ENCODE peak calls at places on chromosomes 1 and 21, in eight cellular contexts. One of them, this sample, is unnamed. For H3K27me3, the result is how much of the 10 kb centered on the place peaks cover.

GRCh38 chr1:180278791-180279432 is 48.8 kb downstream of the LHX4 start:
- DNase-seq in A673: no peak
- DNase-seq in transverse colon: no peak
- DNase-seq in CD8-positive, alpha-beta memory T cell: no peak
- DNase-seq in body of pancreas: no peak
- DNase-seq in sigmoid colon: no peak
- DNase-seq in neural progenitor cell: no peak
- DNase-seq in left ventricle myocardium inferior: no peak
- DNase-seq in this sample: peak

GRCh38 chr1:157377216-157377821 is 175.0 kb downstream of the FCRL5 start:
- DNase-seq in A673: peak
- DNase-seq in transverse colon: peak
- DNase-seq in CD8-positive, alpha-beta memory T cell: no peak
- DNase-seq in body of pancreas: peak
- DNase-seq in sigmoid colon: no peak
- DNase-seq in neural progenitor cell: peak
- DNase-seq in left ventricle myocardium inferior: no peak
- DNase-seq in this sample: peak

GRCh38 chr1:28273216-28273860 is 14.0 kb downstream of the SESN2 start:
- DNase-seq in A673: no peak
- DNase-seq in transverse colon: no peak
- DNase-seq in CD8-positive, alpha-beta memory T cell: no peak
- DNase-seq in body of pancreas: no peak
- DNase-seq in sigmoid colon: peak
- DNase-seq in neural progenitor cell: no peak
- DNase-seq in left ventricle myocardium inferior: no peak
- DNase-seq in this sample: peak

GRCh38 chr1:32773018-32773763 is 44.0 kb downstream of the YARS1 start:
- DNase-seq in A673: peak
- DNase-seq in transverse colon: peak
- DNase-seq in CD8-positive, alpha-beta memory T cell: peak
- DNase-seq in body of pancreas: peak
- DNase-seq in sigmoid colon: peak
- DNase-seq in neural progenitor cell: peak
- DNase-seq in left ventricle myocardium inferior: peak
- DNase-seq in this sample: peak

GRCh38 chr1:64877151-64877550 is 89.2 kb downstream of the JAK1 start:
- DNase-seq in A673: no peak
- DNase-seq in transverse colon: no peak
- DNase-seq in CD8-positive, alpha-beta memory T cell: peak
- DNase-seq in body of pancreas: no peak
- DNase-seq in sigmoid colon: no peak
- DNase-seq in neural progenitor cell: no peak
- DNase-seq in left ventricle myocardium inferior: no peak
- DNase-seq in this sample: no peak

GRCh38 chr1:32715901-32716311 is 13.3 kb upstream of the SYNC start:
- DNase-seq in A673: no peak
- DNase-seq in transverse colon: no peak
- DNase-seq in CD8-positive, alpha-beta memory T cell: no peak
- DNase-seq in body of pancreas: no peak
- DNase-seq in sigmoid colon: no peak
- DNase-seq in neural progenitor cell: no peak
- DNase-seq in left ventricle myocardium inferior: no peak
- DNase-seq in this sample: no peak

GRCh38 chr1:194485432-194485831 is 1299.0 kb upstream of the B3GALT2 start:
- DNase-seq in A673: no peak
- DNase-seq in transverse colon: no peak
- DNase-seq in CD8-positive, alpha-beta memory T cell: no peak
- DNase-seq in body of pancreas: no peak
- DNase-seq in sigmoid colon: no peak
- DNase-seq in neural progenitor cell: no peak
- DNase-seq in left ventricle myocardium inferior: no peak
- DNase-seq in this sample: no peak

GRCh38 chr1:168121314-168122029 is 15.3 kb downstream of the GPR161 start:
- DNase-seq in A673: peak
- DNase-seq in transverse colon: peak
- DNase-seq in CD8-positive, alpha-beta memory T cell: no peak
- DNase-seq in body of pancreas: peak
- DNase-seq in sigmoid colon: peak
- DNase-seq in neural progenitor cell: no peak
- DNase-seq in left ventricle myocardium inferior: peak
- DNase-seq in this sample: peak

GRCh38 chr1:21716169-21716568 is 47.0 kb upstream of the RAP1GAP start:
- DNase-seq in A673: no peak
- DNase-seq in transverse colon: no peak
- DNase-seq in CD8-positive, alpha-beta memory T cell: no peak
- DNase-seq in body of pancreas: no peak
- DNase-seq in sigmoid colon: no peak
- DNase-seq in neural progenitor cell: no peak
- DNase-seq in left ventricle myocardium inferior: no peak
- DNase-seq in this sample: no peak

GRCh38 chr1:1527092-1527816 is 13.2 kb downstream of the TMEM240 start:
- DNase-seq in A673: no peak
- DNase-seq in transverse colon: no peak
- DNase-seq in CD8-positive, alpha-beta memory T cell: no peak
- DNase-seq in body of pancreas: no peak
- DNase-seq in sigmoid colon: no peak
- DNase-seq in neural progenitor cell: no peak
- DNase-seq in left ventricle myocardium inferior: no peak
- DNase-seq in this sample: no peak

GRCh38 chr1:10724052-10724494 is 72.4 kb downstream of the CASZ1 start:
- DNase-seq in A673: no peak
- DNase-seq in transverse colon: peak
- DNase-seq in CD8-positive, alpha-beta memory T cell: no peak
- DNase-seq in body of pancreas: peak
- DNase-seq in sigmoid colon: peak
- DNase-seq in neural progenitor cell: no peak
- DNase-seq in left ventricle myocardium inferior: peak
- DNase-seq in this sample: peak

GRCh38 chr1:113784104-113784779 is 25.0 kb upstream of the PHTF1 start:
- DNase-seq in A673: no peak
- DNase-seq in transverse colon: no peak
- DNase-seq in CD8-positive, alpha-beta memory T cell: no peak
- DNase-seq in body of pancreas: no peak
- DNase-seq in sigmoid colon: no peak
- DNase-seq in neural progenitor cell: no peak
- DNase-seq in left ventricle myocardium inferior: no peak
- DNase-seq in this sample: no peak

GRCh38 chr1:63984891-63985290 is 211.1 kb downstream of the ROR1 start:
- DNase-seq in A673: no peak
- DNase-seq in transverse colon: no peak
- DNase-seq in CD8-positive, alpha-beta memory T cell: no peak
- DNase-seq in body of pancreas: no peak
- DNase-seq in sigmoid colon: no peak
- DNase-seq in neural progenitor cell: no peak
- DNase-seq in left ventricle myocardium inferior: no peak
- DNase-seq in this sample: no peak

GRCh38 chr1:234848972-234849641 is 239.1 kb upstream of the IRF2BP2 start:
- DNase-seq in A673: no peak
- DNase-seq in transverse colon: no peak
- DNase-seq in CD8-positive, alpha-beta memory T cell: no peak
- DNase-seq in body of pancreas: peak
- DNase-seq in sigmoid colon: no peak
- DNase-seq in neural progenitor cell: no peak
- DNase-seq in left ventricle myocardium inferior: no peak
- DNase-seq in this sample: peak

GRCh38 chr1:36109041-36109679 is 15.9 kb downstream of the COL8A2 start:
- DNase-seq in A673: no peak
- DNase-seq in transverse colon: no peak
- DNase-seq in CD8-positive, alpha-beta memory T cell: peak
- DNase-seq in body of pancreas: no peak
- DNase-seq in sigmoid colon: no peak
- DNase-seq in neural progenitor cell: no peak
- DNase-seq in left ventricle myocardium inferior: no peak
- DNase-seq in this sample: peak

GRCh38 chr1:188988589-188988988 is 1489.1 kb downstream of the BRINP3 start:
- DNase-seq in A673: no peak
- DNase-seq in transverse colon: no peak
- DNase-seq in CD8-positive, alpha-beta memory T cell: no peak
- DNase-seq in body of pancreas: no peak
- DNase-seq in sigmoid colon: no peak
- DNase-seq in neural progenitor cell: no peak
- DNase-seq in left ventricle myocardium inferior: no peak
- DNase-seq in this sample: no peak

GRCh38 chr21:41585199-41585994 is 77.4 kb upstream of the TMPRSS2 start:
- DNase-seq in A673: no peak
- DNase-seq in transverse colon: no peak
- DNase-seq in CD8-positive, alpha-beta memory T cell: no peak
- DNase-seq in body of pancreas: no peak
- DNase-seq in sigmoid colon: no peak
- DNase-seq in neural progenitor cell: no peak
- DNase-seq in left ventricle myocardium inferior: no peak
- DNase-seq in this sample: no peak

DNA sequence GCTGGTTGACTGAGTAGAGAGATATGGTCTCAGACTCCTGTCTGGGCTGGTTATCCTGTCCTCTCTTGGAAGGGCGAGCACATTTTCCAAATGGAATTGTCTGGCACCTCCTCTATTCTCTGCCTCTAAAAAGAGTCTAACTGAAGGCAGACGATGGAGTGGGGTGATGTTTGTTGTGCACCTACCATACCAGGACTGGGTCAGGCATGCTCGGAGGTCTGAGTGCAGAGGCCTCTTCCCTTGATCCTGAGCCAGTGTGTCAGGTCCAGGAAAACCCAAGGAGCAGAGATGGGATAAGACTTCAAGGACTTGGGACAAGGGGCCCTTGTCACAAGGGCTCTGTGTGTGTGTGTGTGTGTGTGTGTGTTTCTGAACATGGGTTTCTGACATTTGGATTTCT is 276.1 kb downstream of the FOXD2 start:
- DNase-seq in A673: no peak
- DNase-seq in transverse colon: no peak
- DNase-seq in CD8-positive, alpha-beta memory T cell: no peak
- DNase-seq in body of pancreas: no peak
- DNase-seq in sigmoid colon: no peak
- DNase-seq in neural progenitor cell: no peak
- DNase-seq in left ventricle myocardium inferior: no peak
- DNase-seq in this sample: no peak
- H3K27me3 ChIP-seq in A673: half or more
- H3K27me3 ChIP-seq in transverse colon: half or more
- H3K27me3 ChIP-seq in CD8-positive, alpha-beta memory T cell: under half
- H3K27me3 ChIP-seq in body of pancreas: under half
- H3K27me3 ChIP-seq in sigmoid colon: half or more
- H3K27me3 ChIP-seq in neural progenitor cell: half or more
- H3K27me3 ChIP-seq in left ventricle myocardium inferior: half or more
- H3K27me3 ChIP-seq in this sample: under half

DNA sequence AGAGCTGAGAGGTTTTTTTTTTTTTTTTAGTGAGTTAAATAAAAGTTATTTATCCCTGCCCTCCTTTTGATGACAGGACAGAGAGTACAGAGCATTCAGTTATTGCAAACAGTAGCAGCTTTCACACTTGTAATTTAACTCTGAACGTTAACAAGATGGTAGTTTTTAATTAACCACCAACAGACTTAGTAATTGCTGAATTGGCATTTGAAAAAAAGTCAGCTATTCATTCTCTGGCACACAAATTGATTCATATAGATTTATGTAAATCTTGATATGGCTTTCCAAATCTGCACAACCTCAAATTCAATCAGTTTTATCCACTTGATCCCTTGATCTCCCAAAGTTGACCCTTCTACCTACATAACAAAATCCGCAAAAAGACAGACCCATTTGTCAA is 918 bp downstream of the LEMD1 start:
- DNase-seq in A673: no peak
- DNase-seq in transverse colon: no peak
- DNase-seq in CD8-positive, alpha-beta memory T cell: no peak
- DNase-seq in body of pancreas: no peak
- DNase-seq in sigmoid colon: no peak
- DNase-seq in neural progenitor cell: no peak
- DNase-seq in left ventricle myocardium inferior: no peak
- DNase-seq in this sample: no peak
- H3K27me3 ChIP-seq in A673: under half
- H3K27me3 ChIP-seq in transverse colon: under half
- H3K27me3 ChIP-seq in CD8-positive, alpha-beta memory T cell: under half
- H3K27me3 ChIP-seq in body of pancreas: under half
- H3K27me3 ChIP-seq in sigmoid colon: under half
- H3K27me3 ChIP-seq in neural progenitor cell: under half
- H3K27me3 ChIP-seq in left ventricle myocardium inferior: under half
- H3K27me3 ChIP-seq in this sample: half or more

GRCh38 chr21:45909238-45909785 is 72.3 kb upstream of the COL6A1 start:
- DNase-seq in A673: no peak
- DNase-seq in transverse colon: no peak
- DNase-seq in CD8-positive, alpha-beta memory T cell: no peak
- DNase-seq in body of pancreas: no peak
- DNase-seq in sigmoid colon: no peak
- DNase-seq in neural progenitor cell: no peak
- DNase-seq in left ventricle myocardium inferior: no peak
- DNase-seq in this sample: no peak

GRCh38 chr21:45908536-45909237 is 72.9 kb upstream of the COL6A1 start:
- DNase-seq in A673: no peak
- DNase-seq in transverse colon: no peak
- DNase-seq in CD8-positive, alpha-beta memory T cell: no peak
- DNase-seq in body of pancreas: no peak
- DNase-seq in sigmoid colon: no peak
- DNase-seq in neural progenitor cell: no peak
- DNase-seq in left ventricle myocardium inferior: no peak
- DNase-seq in this sample: no peak

GRCh38 chr21:45911806-45912325 is 69.7 kb upstream of the COL6A1 start:
- DNase-seq in A673: no peak
- DNase-seq in transverse colon: no peak
- DNase-seq in CD8-positive, alpha-beta memory T cell: no peak
- DNase-seq in body of pancreas: no peak
- DNase-seq in sigmoid colon: no peak
- DNase-seq in neural progenitor cell: no peak
- DNase-seq in left ventricle myocardium inferior: no peak
- DNase-seq in this sample: no peak

GRCh38 chr21:45910548-45911221 is 70.9 kb upstream of the COL6A1 start:
- DNase-seq in A673: peak
- DNase-seq in transverse colon: no peak
- DNase-seq in CD8-positive, alpha-beta memory T cell: no peak
- DNase-seq in body of pancreas: no peak
- DNase-seq in sigmoid colon: peak
- DNase-seq in neural progenitor cell: no peak
- DNase-seq in left ventricle myocardium inferior: no peak
- DNase-seq in this sample: no peak

GRCh38 chr21:45910155-45910547 is 71.4 kb upstream of the COL6A1 start:
- DNase-seq in A673: no peak
- DNase-seq in transverse colon: no peak
- DNase-seq in CD8-positive, alpha-beta memory T cell: no peak
- DNase-seq in body of pancreas: no peak
- DNase-seq in sigmoid colon: no peak
- DNase-seq in neural progenitor cell: no peak
- DNase-seq in left ventricle myocardium inferior: no peak
- DNase-seq in this sample: no peak
- H3K27me3 ChIP-seq in A673: under half
- H3K27me3 ChIP-seq in transverse colon: under half
- H3K27me3 ChIP-seq in CD8-positive, alpha-beta memory T cell: under half
- H3K27me3 ChIP-seq in body of pancreas: under half
- H3K27me3 ChIP-seq in sigmoid colon: under half
- H3K27me3 ChIP-seq in neural progenitor cell: under half
- H3K27me3 ChIP-seq in left ventricle myocardium inferior: under half
- H3K27me3 ChIP-seq in this sample: under half

DNA sequence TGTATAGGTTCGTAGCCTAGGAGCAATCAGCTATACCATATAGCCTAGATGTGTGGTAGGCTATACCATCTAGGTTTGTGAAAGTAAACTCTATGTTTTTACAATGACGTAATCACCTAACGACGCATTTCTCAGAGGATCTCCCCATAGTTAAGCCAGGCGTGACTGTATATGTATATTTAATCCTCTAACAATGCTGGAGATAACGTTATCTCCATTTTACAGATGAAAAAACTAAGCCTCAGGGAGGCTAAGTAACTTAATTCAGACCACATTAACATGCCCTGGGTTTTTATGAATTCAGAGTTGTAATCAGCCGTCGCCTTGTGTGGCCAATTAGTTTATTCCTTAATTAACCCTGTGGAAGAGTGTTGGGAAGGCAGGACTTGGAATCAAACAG is 107.7 kb upstream of the PLXNA2 start:
- DNase-seq in A673: no peak
- DNase-seq in transverse colon: no peak
- DNase-seq in CD8-positive, alpha-beta memory T cell: no peak
- DNase-seq in body of pancreas: no peak
- DNase-seq in sigmoid colon: no peak
- DNase-seq in neural progenitor cell: no peak
- DNase-seq in left ventricle myocardium inferior: no peak
- DNase-seq in this sample: no peak
- H3K27me3 ChIP-seq in A673: under half
- H3K27me3 ChIP-seq in transverse colon: under half
- H3K27me3 ChIP-seq in CD8-positive, alpha-beta memory T cell: under half
- H3K27me3 ChIP-seq in body of pancreas: under half
- H3K27me3 ChIP-seq in sigmoid colon: under half
- H3K27me3 ChIP-seq in neural progenitor cell: under half
- H3K27me3 ChIP-seq in left ventricle myocardium inferior: under half
- H3K27me3 ChIP-seq in this sample: under half

This sample was measured in MG63.